ENCODE peak calls at places on chromosome 4, in five cellular contexts. M, V, H, U and Z are unnamed samples.

GRCh38 chr4:164571593-164572385 is 182.1 kb upstream of the SMIM31 start:
- DNase-seq in V (no peak), M (no peak), U (no peak), H (no peak), Z (no peak)

GRCh38 chr4:6782147-6782845 is at the start of gene KIAA0232:
- DNase-seq in V (peak; percentile 97), U (peak; percentile 98), M (peak; percentile 87), H (peak; percentile 97), Z (peak; percentile 97)

GRCh38 chr4:61292322-61292721 is 92.2 kb downstream of the ADGRL3 start:
- DNase-seq in M (no peak), V (no peak), H (no peak), U (no peak), Z (no peak)

GRCh38 chr4:161647757-161648156 is 516.0 kb downstream of the FSTL5 start:
- DNase-seq in M (no peak), H (no peak), U (no peak), V (no peak), Z (no peak)

GRCh38 chr4:101944649-101945048 is 154.1 kb downstream of the BANK1 start:
- DNase-seq in U (no peak), V (peak; percentile 26), M (no peak), H (no peak), Z (no peak)

GRCh38 chr4:155353923-155354540 is 22.7 kb downstream of the MAP9 start:
- DNase-seq in V (peak; percentile 6), M (no peak), U (peak; percentile 55), H (peak; percentile 84), Z (peak; percentile 66)

GRCh38 chr4:169956441-169956840 is 69.8 kb downstream of the MFAP3L start:
- DNase-seq in U (no peak), V (no peak), H (no peak), M (no peak), Z (no peak)

GRCh38 chr4:133186845-133187244 is 37.8 kb downstream of the PCDH10 start:
- DNase-seq in H (no peak), M (no peak), U (no peak), V (no peak), Z (no peak)

GRCh38 chr4:29565256-29565655 is 1154.9 kb upstream of the PCDH7 start:
- DNase-seq in H (no peak), M (no peak), V (no peak), U (no peak), Z (no peak)

GRCh38 chr4:89765966-89766365 is 71.0 kb downstream of the SNCA start:
- DNase-seq in U (no peak), V (peak; percentile 54), H (peak; percentile 93), M (no peak), Z (no peak)

GRCh38 chr4:139281212-139281611 is 1.2 kb upstream of the MGARP start:
- DNase-seq in V (no peak), H (no peak), M (no peak), U (no peak), Z (no peak)

GRCh38 chr4:152556814-152557213 is 20.9 kb upstream of the FBXW7 start:
- DNase-seq in U (no peak), V (no peak), M (no peak), H (no peak), Z (no peak)

GRCh38 chr4:89511776-89512175 is 204.2 kb upstream of the GPRIN3 start:
- DNase-seq in H (no peak), U (no peak), V (no peak), M (no peak), Z (no peak)

GRCh38 chr4:81195475-81195874 is 19.5 kb downstream of the PRKG2 start:
- DNase-seq in M (no peak), H (no peak), V (no peak), U (no peak), Z (no peak)

GRCh38 chr4:78645853-78646757 is 94.5 kb downstream of the ANXA3 start:
- DNase-seq in M (no peak), U (peak; percentile 23), H (peak; percentile 97), V (peak; percentile 92), Z (peak; percentile 53)

GRCh38 chr4:70437212-70437611 is 34.8 kb upstream of the MUC7 start:
- DNase-seq in H (no peak), V (no peak), M (no peak), U (no peak), Z (no peak)

GRCh38 chr4:123977623-123978022 is 581.0 kb downstream of the SPRY1 start:
- DNase-seq in U (no peak), H (no peak), V (no peak), M (no peak), Z (no peak)

GRCh38 chr4:69907151-69907550 is 23.7 kb upstream of the CSN1S1 start:
- DNase-seq in H (peak; percentile 30), V (peak; percentile 6), U (no peak), M (no peak), Z (no peak)

GRCh38 chr4:165606465-165607205 is 227.8 kb downstream of the CPE start:
- DNase-seq in M (no peak), V (no peak), H (no peak), U (no peak), Z (no peak)

GRCh38 chr4:165612936-165613335 is 234.1 kb downstream of the CPE start:
- DNase-seq in M (no peak), U (peak; percentile 11), H (peak; percentile 13), V (no peak), Z (peak; percentile 50)

GRCh38 chr4:165609653-165610052 is 230.8 kb downstream of the CPE start:
- DNase-seq in V (no peak), U (no peak), H (no peak), M (no peak), Z (no peak)

GRCh38 chr4:165605811-165606210 is 227.0 kb downstream of the CPE start:
- DNase-seq in H (no peak), V (no peak), U (no peak), M (no peak), Z (no peak)

DNA sequence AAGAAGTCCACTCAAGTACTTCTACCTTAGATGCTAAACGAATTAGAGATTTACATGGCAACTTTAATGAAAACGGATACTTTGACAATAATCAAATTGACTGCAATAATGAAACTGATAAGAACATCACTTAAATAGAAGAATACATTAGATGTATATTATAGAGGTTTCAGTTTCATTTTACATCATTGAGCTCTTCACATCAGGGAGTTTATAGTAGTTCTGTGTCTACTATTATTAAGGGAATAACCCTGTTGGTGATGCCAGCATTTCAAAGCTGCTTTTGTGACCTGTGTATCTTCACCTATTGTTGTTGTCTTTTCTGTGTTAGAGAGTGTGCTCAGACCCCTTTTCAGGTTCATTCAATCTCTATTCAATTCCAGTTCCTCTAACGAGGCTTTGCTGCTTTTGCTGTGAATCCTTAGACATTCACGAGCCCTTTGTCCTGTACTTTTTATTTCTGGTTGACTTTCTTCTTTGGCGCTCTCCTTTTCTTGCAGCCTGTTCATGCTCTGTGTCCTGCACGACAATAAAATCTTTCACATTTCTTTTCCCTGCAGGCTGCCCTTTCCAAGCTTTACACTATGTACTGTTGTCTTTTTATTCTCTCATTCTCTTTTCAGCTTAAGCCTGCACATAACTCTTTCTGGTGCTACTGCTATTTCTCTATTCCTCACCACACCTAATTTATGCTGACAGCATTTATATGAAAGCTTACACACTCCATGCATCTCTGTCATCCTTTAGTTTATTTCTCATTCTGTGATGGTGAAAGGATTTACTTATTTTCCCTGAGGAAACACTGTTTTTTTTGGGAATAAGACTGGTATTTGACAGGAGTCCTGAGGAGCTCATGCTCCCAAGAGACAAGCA is 232.1 kb downstream of the CPE start:
- DNase-seq in V (no peak), U (no peak), M (no peak), H (no peak), Z (no peak)
- H3K4me3 ChIP-seq in V (no peak overlapping the region), U (no peak overlapping the region), M (no peak overlapping the region), H (no peak overlapping the region), Z (no peak overlapping the region)

DNA sequence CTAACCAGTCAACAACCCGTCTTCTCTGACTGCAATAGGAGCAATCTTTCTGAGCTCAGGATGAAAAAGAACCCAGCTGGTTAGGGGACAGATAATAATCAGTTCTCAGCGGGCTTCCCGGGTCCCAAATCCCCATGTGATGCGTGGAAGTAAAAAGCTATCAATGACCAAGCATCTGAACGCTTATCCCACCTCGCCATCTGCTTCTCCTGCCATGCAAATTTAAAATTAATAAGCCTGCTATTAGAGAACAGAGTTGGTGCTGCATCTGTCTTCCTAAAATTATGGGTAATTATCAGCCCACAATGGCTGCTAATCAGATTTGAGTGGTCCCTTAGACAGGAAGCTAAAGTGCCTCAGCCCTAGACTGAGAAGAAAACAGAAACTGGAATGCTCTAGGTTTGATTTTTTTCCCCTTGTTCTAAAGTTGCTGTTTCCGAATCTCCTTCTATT is 37.5 kb downstream of the AFAP1 start:
- DNase-seq in H (no peak), U (no peak), V (no peak), M (no peak), Z (no peak)
- TF ChIP-seq CTCF in H (no peak), U (no peak), V (no peak), M (no peak), Z (no peak)

GRCh38 chr4:181991374-181991773 is 251.8 kb upstream of the TENM3 start:
- DNase-seq in U (no peak), V (no peak), M (no peak), H (no peak), Z (no peak)
- H3K4me3 ChIP-seq in U (no peak overlapping the region), V (no peak overlapping the region), M (no peak overlapping the region), H (no peak overlapping the region), Z (no peak overlapping the region)

GRCh38 chr4:134807231-134807745 is 605.7 kb upstream of the PABPC4L start:
- DNase-seq in M (no peak), H (no peak), U (no peak), V (no peak), Z (no peak)

DNA sequence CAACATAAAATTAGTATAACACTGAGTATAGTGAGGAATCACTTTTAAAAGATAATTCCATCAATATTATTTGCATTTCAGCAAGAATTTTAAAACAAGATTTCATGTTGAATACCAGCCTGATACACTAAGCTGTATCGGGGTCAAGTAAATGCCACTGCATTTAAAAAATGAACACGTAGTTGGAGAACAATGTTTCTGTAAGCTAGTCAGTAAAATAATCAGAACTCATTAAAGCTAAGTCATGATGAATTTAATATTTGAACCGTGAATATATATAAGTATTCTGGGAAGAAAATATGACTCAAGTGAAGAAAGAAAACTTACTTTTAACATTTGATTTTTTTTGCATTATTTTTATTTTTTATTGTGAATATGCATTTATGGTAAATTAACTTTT is 611.0 kb upstream of the PABPC4L start:
- DNase-seq in M (no peak), H (no peak), V (no peak), U (no peak), Z (no peak)
- TF ChIP-seq CTCF in M (no peak), H (no peak), V (no peak), U (no peak), Z (no peak)

GRCh38 chr4:110586137-110586850 is 36.6 kb downstream of the PITX2 start:
- DNase-seq in U (peak; percentile 17), V (peak; percentile 45), H (peak; percentile 75), M (no peak), Z (peak; percentile 8)
- H3K4me3 ChIP-seq in U (no peak overlapping the region), V (peak overlapping the region; percentile 16), H (no peak overlapping the region), M (no peak overlapping the region), Z (no peak overlapping the region)

GRCh38 chr4:1523907-1524636 is 117.8 kb upstream of the NKX1-1 start:
- DNase-seq in H (no peak), V (no peak), U (no peak), M (no peak), Z (no peak)
- TF ChIP-seq CTCF in H (no peak), V (no peak), U (no peak), M (no peak), Z (no peak)